ENCODE peak calls at places on chromosome 5, in four cellular contexts. W is fibroblast of lung, C is PC-3, Z is HCT116. R is an unnamed sample.
A peak's percentile ranks its signal among the peaks of the same experiment; 100 is the strongest.

GRCh38 chr5:149407331-149408251 is 28.5 kb upstream of the IL17B start:
- DNase-seq in C (no peak), W (no peak), Z (no peak), R (no peak)

GRCh38 chr5:57780306-57780958 is 297.8 kb upstream of the ACTBL2 start:
- DNase-seq in Z (no peak), C (peak; percentile 14), W (no peak), R (no peak)

GRCh38 chr5:61333351-61334223 is 1.5 kb downstream of the ZSWIM6 start:
- DNase-seq in W (no peak), Z (no peak), C (peak; percentile 16), R (no peak)

GRCh38 chr5:145629047-145629446 is 206.1 kb downstream of the PRELID2 start:
- DNase-seq in Z (no peak), C (no peak), W (no peak), R (no peak)

GRCh38 chr5:38847549-38848341 is 1.9 kb downstream of the OSMR start:
- DNase-seq in C (peak; percentile 41), Z (no peak), W (no peak), R (no peak)

GRCh38 chr5:32942225-32942989 is 231.3 kb downstream of the NPR3 start:
- DNase-seq in W (peak; percentile 34), Z (peak; percentile 55), C (peak; percentile 84), R (peak; percentile 49)

GRCh38 chr5:179414459-179415215 is 69.4 kb upstream of the ADAMTS2 start:
- DNase-seq in W (no peak), Z (no peak), C (no peak), R (peak; percentile 12)

GRCh38 chr5:177071671-177072385 is 14.9 kb upstream of the FGFR4 start:
- DNase-seq in W (peak; percentile 90), C (peak; percentile 96), Z (peak; percentile 69), R (peak; percentile 93)

GRCh38 chr5:73280821-73281746 is 108.1 kb downstream of the TMEM174 start:
- DNase-seq in W (peak; percentile 82), Z (peak; percentile 18), C (peak; percentile 74), R (no peak)

GRCh38 chr5:10789021-10789420 is 28.0 kb upstream of the DAP start:
- DNase-seq in W (peak; percentile 88), Z (no peak), C (peak; percentile 47), R (no peak)

GRCh38 chr5:16271851-16272250 is 92.3 kb upstream of the MARCHF11 start:
- DNase-seq in W (no peak), C (no peak), Z (no peak), R (no peak)

GRCh38 chr5:7857361-7857760 is 6.4 kb upstream of the CFAP90 start:
- DNase-seq in W (no peak), C (no peak), Z (no peak), R (no peak)

GRCh38 chr5:149203896-149204544 is 62.7 kb downstream of the ABLIM3 start:
- DNase-seq in Z (no peak), W (peak; percentile 44), C (peak; percentile 45), R (no peak)

GRCh38 chr5:120446896-120447295 is 17.2 kb upstream of the PRR16 start:
- DNase-seq in C (no peak), W (no peak), Z (no peak), R (no peak)

GRCh38 chr5:1749346-1750124 is 50.1 kb downstream of the MRPL36 start:
- DNase-seq in C (no peak), Z (no peak), W (no peak), R (no peak)

GRCh38 chr5:28703651-28704260 is 1665.4 kb upstream of the CDH9 start:
- DNase-seq in W (no peak), C (no peak), Z (no peak), R (no peak)

GRCh38 chr5:112616812-112617547 is 120.7 kb upstream of the APC start:
- DNase-seq in Z (no peak), C (no peak), W (no peak), R (no peak)

DNA sequence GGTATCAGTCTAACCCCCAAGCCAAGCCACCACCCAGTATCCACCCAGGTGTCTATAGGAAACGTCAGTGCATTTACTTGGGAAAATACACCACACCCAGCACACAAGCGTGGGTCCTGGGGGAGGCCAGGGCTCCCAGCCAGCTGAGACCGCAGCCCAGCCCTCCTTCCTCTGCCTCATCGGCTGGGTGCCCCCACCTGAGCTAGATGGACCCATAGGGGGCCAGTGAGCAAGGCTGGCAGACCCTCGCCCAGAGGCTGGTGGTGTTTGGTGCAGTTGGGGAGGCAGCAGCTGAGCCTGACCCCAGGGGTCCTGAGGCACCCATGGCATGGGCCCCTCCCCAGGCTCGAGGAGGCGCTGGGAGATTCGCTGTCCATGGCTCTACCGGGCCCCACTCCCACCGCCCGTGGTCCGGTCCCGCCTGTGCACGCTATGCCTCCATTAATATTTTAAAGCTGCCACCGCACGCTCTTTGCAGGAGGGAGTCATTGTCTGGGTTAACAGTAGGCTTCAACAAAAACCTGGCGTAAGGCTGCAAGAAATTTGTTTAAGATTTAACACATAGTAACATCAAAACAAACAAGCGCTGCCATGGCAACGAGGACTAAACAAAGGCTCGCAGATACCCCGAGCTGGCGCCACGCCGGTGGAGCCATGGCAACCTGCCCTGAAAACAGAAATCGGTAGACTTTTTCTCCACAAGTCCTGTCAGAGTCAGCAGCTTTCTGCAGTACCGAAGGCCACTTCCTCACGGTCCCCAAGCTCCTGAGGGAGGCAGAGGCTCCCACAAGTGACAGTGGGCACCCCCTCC is 20.6 kb downstream of the TPPP start:
- DNase-seq in W (peak; percentile 82), C (peak; percentile 90), Z (no peak), R (peak; percentile 69)
- H3K4me3 ChIP-seq in W (peak overlapping the region; percentile 4), C (peak overlapping the region; percentile 57), Z (no peak overlapping the region), R (no peak overlapping the region)

DNA sequence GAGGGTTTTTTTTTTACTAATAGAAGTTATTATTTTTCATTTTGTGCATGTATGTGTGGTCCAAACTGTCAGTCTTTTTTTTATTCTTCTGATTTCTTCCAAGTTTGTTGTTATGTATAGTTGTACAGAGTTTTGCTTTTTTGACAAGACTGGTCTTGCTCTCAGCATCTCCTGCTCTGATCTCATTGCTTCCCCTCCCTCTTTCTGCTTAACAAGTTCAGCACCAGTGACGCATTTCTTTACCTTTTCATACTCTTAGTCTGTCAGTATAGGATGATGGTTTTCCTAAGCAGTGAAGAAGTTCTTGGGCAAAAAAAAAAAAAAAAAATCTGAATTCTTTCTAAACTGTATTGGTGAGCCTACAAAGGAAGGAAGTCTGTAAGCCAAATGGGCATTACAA is 135.1 kb downstream of the CD180 start:
- DNase-seq in W (no peak), Z (no peak), C (no peak), R (no peak)
- H3K9ac ChIP-seq in W (no peak overlapping the region), Z (no peak overlapping the region), C (no peak overlapping the region), R (no peak overlapping the region)

DNA sequence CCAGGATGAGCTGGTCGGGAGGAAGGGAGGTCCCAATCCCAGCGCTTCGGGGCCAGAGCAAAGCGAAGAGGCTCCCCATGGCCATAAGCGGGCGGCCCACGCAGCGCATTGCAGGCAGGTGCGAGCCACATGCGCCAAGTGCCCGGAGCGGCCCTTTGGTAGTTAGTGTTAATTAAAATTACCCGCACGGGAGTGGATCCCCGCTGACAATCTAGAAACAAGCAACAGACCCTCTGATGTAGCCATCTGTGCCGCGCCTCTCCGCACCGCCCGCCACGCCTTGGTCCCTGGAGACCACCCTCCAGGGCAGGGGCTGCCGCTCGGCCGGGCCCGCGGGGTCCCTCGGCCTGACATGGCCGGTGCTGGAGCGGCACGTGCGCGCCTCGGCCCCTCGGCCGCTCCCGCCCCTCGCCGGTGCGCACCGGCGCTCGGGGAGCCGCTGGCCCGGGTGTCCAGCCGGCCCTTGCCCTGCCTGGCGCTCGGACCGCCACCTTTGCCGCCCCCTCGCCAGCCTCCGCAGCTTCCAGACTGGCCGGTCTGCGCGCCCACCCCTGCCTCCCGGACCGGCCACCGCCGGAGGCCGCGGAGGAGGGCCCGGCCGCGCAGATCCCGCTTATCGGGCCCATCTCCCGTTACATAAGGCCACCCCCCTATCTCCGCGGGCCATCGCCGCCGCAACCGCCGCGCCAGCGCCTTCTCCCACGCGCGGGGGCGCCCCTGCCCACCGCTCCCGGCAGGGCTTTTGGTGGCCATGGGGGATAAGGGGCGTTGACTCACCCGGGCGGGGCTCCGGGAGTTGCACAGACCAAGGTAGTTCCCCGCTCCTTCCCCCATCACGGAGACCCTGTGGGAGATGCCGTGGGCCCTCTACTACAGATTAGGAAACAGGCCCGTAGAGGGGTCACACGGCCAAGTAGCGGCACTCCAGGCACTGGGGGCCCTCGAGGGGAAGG is 1.9 kb upstream of the IL13 start:
- DNase-seq in C (no peak), W (peak; percentile 19), Z (no peak), R (peak; percentile 16)
- TF ChIP-seq CTCF in C (no peak), W (no peak), Z (no peak), R (no peak)

GRCh38 chr5:118646917-118647316 is 341.4 kb downstream of the DTWD2 start:
- DNase-seq in W (no peak), Z (no peak), C (no peak), R (no peak)
- H3K4me3 ChIP-seq in W (no peak overlapping the region), Z (no peak overlapping the region), C (no peak overlapping the region), R (no peak overlapping the region)

GRCh38 chr5:59637878-59638580 is 255.5 kb downstream of the PDE4D start:
- DNase-seq in C (peak; percentile 49), Z (no peak), W (no peak), R (no peak)

GRCh38 chr5:59645380-59645779 is 248.1 kb downstream of the PDE4D start:
- DNase-seq in W (no peak), Z (no peak), C (no peak), R (no peak)

DNA sequence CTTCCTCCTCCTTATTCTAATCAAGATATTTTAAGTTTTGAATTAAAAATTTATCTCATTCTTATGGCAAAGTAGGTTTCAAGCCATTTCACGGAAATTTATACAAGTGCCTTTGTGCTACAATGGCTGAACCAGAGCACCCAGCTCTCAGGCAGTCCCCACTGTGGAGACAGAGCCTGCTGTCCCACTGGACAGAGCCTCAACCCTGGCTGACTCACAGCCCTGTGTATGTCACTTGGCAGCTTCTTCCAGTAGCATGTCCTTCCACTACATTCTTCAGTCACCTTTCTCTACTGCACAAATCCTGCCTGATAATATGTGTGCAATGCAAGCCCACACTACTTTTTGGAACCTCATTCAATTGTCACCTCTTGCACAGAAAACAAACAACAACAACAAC is 253.1 kb downstream of the PDE4D start:
- DNase-seq in Z (no peak), C (peak; percentile 60), W (no peak), R (no peak)
- H3K9ac ChIP-seq in Z (no peak overlapping the region), C (no peak overlapping the region), W (no peak overlapping the region), R (no peak overlapping the region)

DNA sequence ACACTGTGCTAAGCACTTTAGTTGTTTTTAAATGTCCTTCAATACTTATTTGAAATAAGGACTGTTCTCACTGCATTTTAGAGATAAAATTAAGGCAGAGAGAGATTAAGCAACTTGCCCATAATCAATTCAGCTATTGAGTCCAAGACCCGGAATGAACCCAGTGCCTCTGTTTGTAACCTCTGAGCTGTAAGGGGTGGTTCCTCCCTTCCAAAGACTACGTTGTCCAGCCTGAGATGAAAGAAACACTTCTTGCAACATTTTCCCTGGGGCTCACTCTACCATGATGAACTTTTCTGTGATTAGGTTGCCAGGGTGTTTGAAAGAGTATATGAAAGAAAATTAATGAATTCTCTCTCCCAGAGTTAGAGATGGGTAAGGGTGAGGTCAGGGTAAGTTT is 22.0 kb upstream of the MAP1B start:
- DNase-seq in C (no peak), W (no peak), Z (no peak), R (no peak)
- TF ChIP-seq CTCF in C (no peak), W (no peak), Z (no peak), R (no peak)

DNA sequence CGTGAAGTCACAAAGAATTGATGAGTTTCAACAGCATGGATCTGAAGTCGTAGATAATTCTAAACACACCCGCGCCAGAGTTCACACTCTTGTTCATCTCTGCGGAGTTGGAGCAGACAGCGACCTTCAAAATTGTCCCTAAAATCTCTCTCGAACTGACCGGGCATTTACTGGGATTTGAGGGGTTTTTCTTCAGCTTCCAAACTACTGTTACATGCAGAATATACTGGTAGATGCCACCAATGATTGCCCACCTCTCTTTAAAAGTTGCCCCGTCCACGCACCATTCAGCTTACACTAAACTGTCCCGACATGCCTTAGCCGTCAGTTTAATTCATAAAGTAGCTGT is 5.2 kb upstream of the ISL1 start:
- DNase-seq in C (no peak), Z (no peak), W (no peak), R (no peak)
- H3K4me3 ChIP-seq in C (peak overlapping the region; percentile 71), Z (no peak overlapping the region), W (no peak overlapping the region), R (no peak overlapping the region)

R was measured in colonic mucosa.